ENCODE peak calls at places on chromosome 16, in eight cellular contexts. Y is stimulated activated CD8-positive, alpha-beta memory T cell treated with anti-CD3 and anti-CD28 coated beads, Interleukin-2, amount 100 ng/mL, for 48 hours; D is SIG-M5; U is small intestine; J is heart right ventricle; O is Kasumi-1; X is kidney glomerular epithelial cell; T is adipocyte. R is an unnamed sample.

GRCh38 chr16:51818342-51818944 is 667.4 kb upstream of the SALL1 start:
- DNase-seq in T (peak; percentile 67), X (peak; percentile 48), J (no peak), U (peak; percentile 48), O (no peak), D (no peak), Y (peak; percentile 4), R (no peak)

GRCh38 chr16:87145181-87146176 is 171.7 kb downstream of the C16orf95 start:
- DNase-seq in J (no peak), Y (no peak), X (no peak), U (no peak), O (peak; percentile 61), D (peak; percentile 70), T (no peak), R (no peak)

GRCh38 chr16:53827741-53828140 is 123.8 kb downstream of the FTO start:
- DNase-seq in O (no peak), X (no peak), J (no peak), U (no peak), D (no peak), T (no peak), Y (no peak), R (no peak)

GRCh38 chr16:87552772-87553171 is 49.5 kb upstream of the JPH3 start:
- DNase-seq in D (no peak), T (peak; percentile 31), J (no peak), O (no peak), Y (no peak), U (no peak), X (peak; percentile 36), R (no peak)

GRCh38 chr16:83835972-83836566 is 28.3 kb downstream of the HSBP1 start:
- DNase-seq in Y (no peak), U (peak; percentile 23), J (no peak), X (peak; percentile 16), D (no peak), O (peak; percentile 77), T (peak; percentile 72), R (no peak)

GRCh38 chr16:69937465-69937951 is 13.6 kb upstream of the CLEC18A start:
- DNase-seq in T (no peak), X (no peak), Y (no peak), U (no peak), D (no peak), J (no peak), O (no peak), R (peak; percentile 63)

GRCh38 chr16:51507286-51507685 is 356.2 kb upstream of the SALL1 start:
- DNase-seq in U (no peak), T (no peak), D (no peak), O (no peak), X (no peak), Y (no peak), J (no peak), R (no peak)

GRCh38 chr16:2745961-2746360 is 6.5 kb upstream of the SRRM2 start:
- DNase-seq in D (no peak), U (no peak), X (no peak), T (no peak), O (no peak), J (no peak), Y (no peak), R (no peak)

GRCh38 chr16:8850279-8850885 is 18.4 kb downstream of the CARHSP1 start:
- DNase-seq in O (peak; percentile 77), Y (no peak), D (no peak), T (peak; percentile 40), X (peak; percentile 14), J (peak; percentile 57), U (no peak), R (no peak)

GRCh38 chr16:27692576-27692975 is 142.6 kb downstream of the KATNIP start:
- DNase-seq in X (no peak), O (no peak), J (no peak), U (no peak), Y (no peak), T (no peak), D (no peak), R (no peak)

GRCh38 chr16:29900102-29900887 is at the start of gene ASPHD1:
- DNase-seq in T (peak; percentile 86), O (peak; percentile 29), J (no peak), Y (peak; percentile 48), D (no peak), U (peak; percentile 66), X (peak; percentile 88), R (no peak)

GRCh38 chr16:81394966-81395655 is 49.5 kb upstream of the CMIP start:
- DNase-seq in D (no peak), J (peak; percentile 45), U (peak; percentile 8), T (no peak), O (no peak), Y (no peak), X (no peak), R (peak; percentile 71)

R was measured in tibial artery.